ENCODE peak calls at places on chromosome 14, in ten cellular contexts. E is A549, T is esophagus muscularis mucosa, I is stomach, H is IMR-90, X is prostate gland, W is ovary, P is H1, Q is adrenal gland, D is breast epithelium. O is an unnamed sample.

GRCh38 chr14:61562321-61563161 is 132.8 kb upstream of the HIF1A start:
- DNase-seq in E (peak; percentile 93), T (no peak), I (no peak), H (peak; percentile 100), X (no peak), W (no peak), P (no peak), Q (peak; percentile 93), D (no peak), O (peak; percentile 77)

GRCh38 chr14:66746316-66747006 is 238.5 kb downstream of the GPHN start:
- DNase-seq in E (peak; percentile 66), T (no peak), I (no peak), H (peak; percentile 58), X (no peak), W (no peak), P (no peak), Q (peak; percentile 55), D (no peak), O (peak; percentile 1)

GRCh38 chr14:50308363-50308762 is 3.7 kb downstream of the L2HGDH start:
- DNase-seq in E (peak; percentile 29), T (no peak), I (no peak), H (peak; percentile 34), X (no peak), W (no peak), P (no peak), Q (no peak), D (no peak), O (no peak)

GRCh38 chr14:55805250-55805649 is 225.2 kb downstream of the KTN1 start:
- DNase-seq in E (no peak), T (no peak), I (no peak), H (no peak), X (no peak), W (no peak), P (no peak), Q (peak; percentile 61), D (no peak), O (no peak)

GRCh38 chr14:33808187-33808586 is 142.7 kb downstream of the EGLN3 start:
- DNase-seq in E (no peak), T (no peak), I (no peak), H (no peak), X (no peak), W (no peak), P (no peak), Q (no peak), D (no peak), O (no peak)

GRCh38 chr14:65461730-65462129 is 49.2 kb downstream of the FUT8 start:
- DNase-seq in E (no peak), T (no peak), I (no peak), H (no peak), X (no peak), W (no peak), P (no peak), Q (no peak), D (no peak), O (no peak)

GRCh38 chr14:101350021-101350420 is 211.3 kb upstream of the DIO3 start:
- DNase-seq in E (no peak), T (no peak), I (peak; percentile 5), H (no peak), X (no peak), W (peak; percentile 5), P (no peak), Q (no peak), D (no peak), O (no peak)

GRCh38 chr14:83556065-83556464 is 1973.9 kb upstream of the FLRT2 start:
- DNase-seq in E (no peak), T (no peak), I (no peak), H (peak; percentile 64), X (no peak), W (no peak), P (no peak), Q (no peak), D (no peak), O (no peak)

GRCh38 chr14:71070169-71070568 is 162.9 kb downstream of the PCNX1 start:
- DNase-seq in E (peak; percentile 16), T (no peak), I (no peak), H (peak; percentile 35), X (no peak), W (no peak), P (no peak), Q (no peak), D (no peak), O (no peak)

GRCh38 chr14:66383771-66384170 is 102.4 kb upstream of the CCDC196 start:
- DNase-seq in E (no peak), T (no peak), I (no peak), H (no peak), X (no peak), W (no peak), P (no peak), Q (no peak), D (no peak), O (no peak)

GRCh38 chr14:90235179-90235976 is 21.0 kb upstream of the PSMC1 start:
- DNase-seq in E (peak; percentile 65), T (no peak), I (peak; percentile 76), H (peak; percentile 35), X (peak; percentile 14), W (no peak), P (peak; percentile 77), Q (peak; percentile 69), D (peak; percentile 69), O (peak; percentile 86)

GRCh38 chr14:76599141-76599540 is 162.1 kb upstream of the VASH1 start:
- DNase-seq in E (no peak), T (no peak), I (no peak), H (no peak), X (no peak), W (no peak), P (no peak), Q (no peak), D (no peak), O (no peak)

GRCh38 chr14:54207075-54207474 is 189.7 kb upstream of the CDKN3 start:
- DNase-seq in E (no peak), T (no peak), I (no peak), H (peak; percentile 42), X (no peak), W (no peak), P (no peak), Q (no peak), D (no peak), O (no peak)

GRCh38 chr14:68571073-68571703 is 221.7 kb downstream of the ZFP36L1 start:
- DNase-seq in E (no peak), T (no peak), I (no peak), H (no peak), X (no peak), W (no peak), P (no peak), Q (no peak), D (no peak), O (no peak)

GRCh38 chr14:50821471-50822464 is 9.2 kb downstream of the NIN start:
- DNase-seq in E (no peak), T (peak; percentile 88), I (peak; percentile 41), H (no peak), X (no peak), W (no peak), P (no peak), Q (no peak), D (no peak), O (no peak)

GRCh38 chr14:24283796-24284460 is 12.5 kb upstream of the RABGGTA start:
- DNase-seq in E (no peak), T (no peak), I (no peak), H (no peak), X (no peak), W (no peak), P (no peak), Q (no peak), D (no peak), O (no peak)
- TF ChIP-seq POLR2A in E (no peak), T (no peak), I (no peak), H (no peak), X (no peak), W (no peak), P (no peak), Q (no peak), D (no peak), O (no peak)

GRCh38 chr14:24051789-24052655 is at the start of gene CARMIL3:
- DNase-seq in E (peak; percentile 35), T (no peak), I (peak; percentile 70), H (peak; percentile 34), X (peak; percentile 57), W (peak; percentile 65), P (no peak), Q (peak; percentile 69), D (no peak), O (peak; percentile 61)
- TF ChIP-seq POLR2A in E (peak; percentile 57), T (no peak), I (no peak), H (no peak), X (peak; percentile 56), W (no peak), P (no peak), Q (peak; percentile 35), D (no peak), O (no peak)

DNA sequence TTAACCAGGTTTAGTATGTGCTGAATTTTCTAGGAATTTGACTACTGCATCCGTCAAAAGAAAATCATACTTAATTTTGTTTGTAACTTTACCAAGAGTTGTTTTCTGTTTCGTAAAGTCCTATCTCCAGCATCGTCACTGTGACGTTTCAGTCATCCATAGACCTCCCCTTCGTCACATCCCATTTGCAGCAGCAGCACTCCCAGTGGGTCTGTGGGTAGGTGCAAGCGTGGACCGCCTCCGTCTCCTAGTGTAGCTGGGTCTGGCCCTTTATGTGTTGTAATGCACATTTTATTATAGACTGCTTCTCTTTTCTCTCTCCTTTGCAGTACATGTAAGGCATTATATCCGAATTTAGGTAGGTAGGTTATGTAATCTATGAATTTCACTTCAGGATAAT is 41.0 kb downstream of the EVL start:
- DNase-seq in E (no peak), T (no peak), I (no peak), H (no peak), X (no peak), W (no peak), P (no peak), Q (no peak), D (peak; percentile 38), O (no peak)
- TF ChIP-seq POLR2A in E (no peak), T (no peak), I (no peak), H (no peak), X (no peak), W (no peak), P (no peak), Q (no peak), D (no peak), O (no peak)

GRCh38 chr14:85578925-85579324 is 49.0 kb downstream of the FLRT2 start:
- DNase-seq in E (no peak), T (no peak), I (no peak), H (no peak), X (no peak), W (no peak), P (no peak), Q (no peak), D (no peak), O (no peak)

GRCh38 chr14:85576848-85577541 is 47.1 kb downstream of the FLRT2 start:
- DNase-seq in E (no peak), T (no peak), I (no peak), H (peak; percentile 35), X (no peak), W (no peak), P (no peak), Q (no peak), D (no peak), O (no peak)

GRCh38 chr14:85577542-85578140 is 47.7 kb downstream of the FLRT2 start:
- DNase-seq in E (no peak), T (no peak), I (no peak), H (no peak), X (no peak), W (no peak), P (no peak), Q (no peak), D (no peak), O (no peak)

GRCh38 chr14:85580536-85581165 is 50.7 kb downstream of the FLRT2 start:
- DNase-seq in E (no peak), T (no peak), I (no peak), H (peak; percentile 30), X (no peak), W (no peak), P (no peak), Q (no peak), D (no peak), O (no peak)

GRCh38 chr14:85579957-85580356 is 50.0 kb downstream of the FLRT2 start:
- DNase-seq in E (no peak), T (no peak), I (no peak), H (no peak), X (no peak), W (no peak), P (no peak), Q (no peak), D (no peak), O (no peak)
- TF ChIP-seq POLR2A in E (no peak), T (no peak), I (no peak), H (no peak), X (no peak), W (no peak), P (no peak), Q (no peak), D (no peak), O (no peak)

O was measured in H54.